ENCODE peak calls at places on chromosome 14, in seven cellular contexts. T is AG09319, F is iPS-NIHi11, X is T-helper 2 cell, B is iris pigment epithelial cell, M is skeletal muscle cell, R is Calu3. K is an unnamed sample.

GRCh38 chr14:75437201-75438143 is 9.7 kb downstream of the JDP2 start:
- DNase-seq in F (no peak), X (no peak), B (no peak), R (no peak), M (no peak), T (no peak), K (no peak)

GRCh38 chr14:103334644-103335603 is 887 bp downstream of the EIF5 start:
- DNase-seq in M (peak; percentile 58), F (peak; percentile 76), T (peak; percentile 41), R (peak; percentile 72), B (peak; percentile 76), X (peak; percentile 39), K (no peak)

GRCh38 chr14:67583711-67584644 is 16.1 kb downstream of the PIGH start:
- DNase-seq in F (peak; percentile 70), B (peak; percentile 56), M (peak; percentile 5), X (no peak), T (no peak), R (peak; percentile 70), K (no peak)

GRCh38 chr14:93040443-93040842 is 75.3 kb downstream of the ITPK1 start:
- DNase-seq in B (no peak), R (peak; percentile 60), M (no peak), F (no peak), T (no peak), X (no peak), K (no peak)

GRCh38 chr14:95664546-95664945 is 21.7 kb upstream of the TCL1B start:
- DNase-seq in T (no peak), F (no peak), B (no peak), X (no peak), M (no peak), R (no peak), K (no peak)

GRCh38 chr14:94773682-94774211 is 3.8 kb upstream of the GSC start:
- DNase-seq in F (peak; percentile 30), T (no peak), M (no peak), R (no peak), B (no peak), X (no peak), K (no peak)

GRCh38 chr14:83164016-83164415 is 1630.4 kb upstream of the SEL1L start:
- DNase-seq in T (peak; percentile 71), B (peak; percentile 92), X (no peak), R (no peak), M (peak; percentile 4), F (no peak), K (no peak)

GRCh38 chr14:23941230-23941629 is 12.3 kb upstream of the DHRS4 start:
- DNase-seq in R (no peak), X (no peak), M (no peak), B (no peak), F (no peak), T (no peak), K (no peak)

GRCh38 chr14:87994974-87995373 is 2.0 kb upstream of the GALC start:
- DNase-seq in B (no peak), R (no peak), F (no peak), T (no peak), X (peak; percentile 76), M (no peak), K (no peak)

GRCh38 chr14:47189911-47190503 is 485.4 kb downstream of the MDGA2 start:
- DNase-seq in M (no peak), B (no peak), R (no peak), F (no peak), T (no peak), X (no peak), K (no peak)

GRCh38 chr14:100305446-100306255 is 593 bp downstream of the SLC25A29 start:
- DNase-seq in X (peak; percentile 28), F (peak; percentile 45), R (peak; percentile 28), B (no peak), T (no peak), M (no peak), K (no peak)

GRCh38 chr14:68466491-68466977 is 326.3 kb downstream of the ZFP36L1 start:
- DNase-seq in X (no peak), T (peak; percentile 85), M (peak; percentile 78), R (peak; percentile 33), B (peak; percentile 98), F (no peak), K (no peak)

GRCh38 chr14:74459289-74459946 is 33.4 kb upstream of the SYNDIG1L start:
- DNase-seq in F (peak; percentile 81), B (peak; percentile 76), T (peak; percentile 11), R (peak; percentile 64), M (peak; percentile 24), X (no peak), K (no peak)

GRCh38 chr14:52054678-52055077 is 14.2 kb downstream of the NID2 start:
- DNase-seq in T (no peak), R (no peak), F (no peak), M (no peak), B (no peak), X (no peak), K (no peak)

GRCh38 chr14:103692159-103692558 is 23.1 kb downstream of the XRCC3 start:
- DNase-seq in R (no peak), X (no peak), F (no peak), T (no peak), M (no peak), B (no peak), K (no peak)

GRCh38 chr14:104555621-104556255 is 23.8 kb upstream of the C14orf180 start:
- DNase-seq in T (no peak), X (no peak), F (no peak), B (no peak), R (no peak), M (no peak), K (no peak)

GRCh38 chr14:28596336-28596735 is 170.3 kb upstream of the FOXG1 start:
- DNase-seq in T (no peak), R (no peak), X (no peak), B (peak; percentile 76), F (no peak), M (peak; percentile 65), K (no peak)

GRCh38 chr14:94636744-94637412 is 24.7 kb downstream of the SERPINA3 start:
- DNase-seq in B (peak; percentile 22), M (no peak), T (no peak), R (no peak), F (no peak), X (no peak), K (no peak)

GRCh38 chr14:93084402-93084801 is 31.3 kb downstream of the ITPK1 start:
- DNase-seq in X (no peak), M (no peak), R (no peak), T (no peak), F (no peak), B (no peak), K (no peak)

GRCh38 chr14:100589760-100590469 is 2.7 kb upstream of the BEGAIN start:
- DNase-seq in B (no peak), T (no peak), X (no peak), R (no peak), F (no peak), M (no peak), K (no peak)